ENCODE peak calls at places on chromosomes 12 and 14, in six cellular contexts. Y is IMR-90, A is transverse colon, Z is upper lobe of right lung, J is neuronal stem cell, L is AG04449. D is an unnamed sample.

GRCh38 chr14:47278233-47278842 is 397.1 kb downstream of the MDGA2 start:
- DNase-seq in Y (no peak), A (peak), Z (no peak), J (peak), L (no peak), D (no peak)

GRCh38 chr12:51980051-51980808 is 26.5 kb upstream of the TAMALIN start:
- DNase-seq in Y (peak), A (peak), Z (peak), J (peak), L (no peak), D (no peak)

GRCh38 chr12:110199360-110200123 is 75.4 kb downstream of the IFT81 start:
- DNase-seq in Y (peak), A (no peak), Z (no peak), J (no peak), L (no peak), D (no peak)

GRCh38 chr12:50351120-50352043 is 45.0 kb downstream of the FAM186A start:
- DNase-seq in Y (no peak), A (peak), Z (no peak), J (no peak), L (no peak), D (no peak)

GRCh38 chr12:8678661-8679111 is 16.1 kb upstream of the MFAP5 start:
- DNase-seq in Y (no peak), A (no peak), Z (no peak), J (no peak), L (peak), D (no peak)

GRCh38 chr12:92556141-92556540 is 146.6 kb upstream of the PLEKHG7 start:
- DNase-seq in Y (no peak), A (no peak), Z (no peak), J (no peak), L (no peak), D (no peak)

GRCh38 chr14:100955201-100955600 is 51.7 kb upstream of the RTL1 start:
- DNase-seq in Y (peak), A (no peak), Z (no peak), J (no peak), L (no peak), D (peak)

GRCh38 chr12:62834971-62835547 is 99.9 kb downstream of the PPM1H start:
- DNase-seq in Y (peak), A (no peak), Z (no peak), J (peak), L (no peak), D (no peak)

GRCh38 chr12:64124511-64125197 is 97.4 kb downstream of the KICS2 start:
- DNase-seq in Y (peak), A (no peak), Z (no peak), J (no peak), L (no peak), D (no peak)

GRCh38 chr12:127006972-127007371 is 1260.0 kb upstream of the TMEM132C start:
- DNase-seq in Y (no peak), A (no peak), Z (no peak), J (no peak), L (no peak), D (no peak)

GRCh38 chr14:99026471-99026870 is 245.5 kb downstream of the BCL11B start:
- DNase-seq in Y (no peak), A (no peak), Z (no peak), J (no peak), L (no peak), D (no peak)

GRCh38 chr14:89690139-89690538 is 264.4 kb downstream of the EFCAB11 start:
- DNase-seq in Y (no peak), A (no peak), Z (no peak), J (no peak), L (no peak), D (no peak)

GRCh38 chr14:91418387-91419043 is 895 bp upstream of the CCDC88C start:
- DNase-seq in Y (peak), A (peak), Z (peak), J (peak), L (no peak), D (no peak)

GRCh38 chr12:57765698-57766463 is 997 bp downstream of the CYP27B1 start:
- DNase-seq in Y (no peak), A (no peak), Z (no peak), J (no peak), L (no peak), D (no peak)
- H3K4me3 ChIP-seq in Y (peak), A (peak), Z (peak), J (no peak), L (peak), D (peak)

GRCh38 chr12:130871286-130872178 is at the start of gene RAN:
- DNase-seq in Y (peak), A (peak), Z (peak), J (peak), L (peak), D (peak)
- H3K4me3 ChIP-seq in Y (peak), A (peak), Z (peak), J (peak), L (peak), D (peak)

DNA sequence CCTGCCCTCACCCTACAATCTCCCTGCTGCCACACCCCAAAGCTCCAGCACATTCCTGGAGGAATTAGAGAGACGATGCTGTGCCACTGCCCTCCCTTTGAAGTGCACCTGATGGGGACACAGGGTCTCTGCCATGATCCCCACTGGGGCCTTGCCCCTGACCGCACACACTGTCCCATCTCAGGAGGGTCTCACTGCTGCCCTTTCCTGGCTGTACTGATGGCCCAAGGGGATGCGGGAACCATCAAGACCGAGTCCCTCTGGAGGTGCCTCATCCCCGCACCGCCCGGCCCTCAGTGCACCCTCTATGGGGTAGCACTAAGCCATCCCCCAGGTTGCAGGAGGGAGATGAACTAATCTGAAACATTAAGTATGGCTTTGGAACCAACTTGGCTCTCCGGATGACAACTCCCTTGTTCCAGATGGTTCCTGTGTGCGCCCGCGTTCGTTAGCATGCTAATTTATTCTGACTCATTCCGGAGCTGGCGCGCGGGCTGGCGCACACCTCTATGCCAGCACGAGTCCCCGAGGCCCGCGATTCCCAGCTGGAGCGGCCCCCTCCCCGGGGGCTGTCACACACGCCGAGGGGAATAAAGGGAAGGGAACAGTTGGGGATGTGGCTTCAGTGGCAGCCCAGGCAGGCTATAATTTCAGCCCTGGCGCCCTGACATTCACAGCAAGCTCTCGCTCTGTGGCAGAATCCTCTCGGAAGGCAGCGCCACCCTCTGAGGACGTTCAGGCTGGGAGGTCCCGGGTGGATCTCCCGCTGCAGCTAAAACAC is 34.2 kb upstream of the C14orf180 start:
- DNase-seq in Y (no peak), A (no peak), Z (peak), J (no peak), L (no peak), D (no peak)
- H3K4me3 ChIP-seq in Y (no peak), A (no peak), Z (no peak), J (no peak), L (no peak), D (no peak)

DNA sequence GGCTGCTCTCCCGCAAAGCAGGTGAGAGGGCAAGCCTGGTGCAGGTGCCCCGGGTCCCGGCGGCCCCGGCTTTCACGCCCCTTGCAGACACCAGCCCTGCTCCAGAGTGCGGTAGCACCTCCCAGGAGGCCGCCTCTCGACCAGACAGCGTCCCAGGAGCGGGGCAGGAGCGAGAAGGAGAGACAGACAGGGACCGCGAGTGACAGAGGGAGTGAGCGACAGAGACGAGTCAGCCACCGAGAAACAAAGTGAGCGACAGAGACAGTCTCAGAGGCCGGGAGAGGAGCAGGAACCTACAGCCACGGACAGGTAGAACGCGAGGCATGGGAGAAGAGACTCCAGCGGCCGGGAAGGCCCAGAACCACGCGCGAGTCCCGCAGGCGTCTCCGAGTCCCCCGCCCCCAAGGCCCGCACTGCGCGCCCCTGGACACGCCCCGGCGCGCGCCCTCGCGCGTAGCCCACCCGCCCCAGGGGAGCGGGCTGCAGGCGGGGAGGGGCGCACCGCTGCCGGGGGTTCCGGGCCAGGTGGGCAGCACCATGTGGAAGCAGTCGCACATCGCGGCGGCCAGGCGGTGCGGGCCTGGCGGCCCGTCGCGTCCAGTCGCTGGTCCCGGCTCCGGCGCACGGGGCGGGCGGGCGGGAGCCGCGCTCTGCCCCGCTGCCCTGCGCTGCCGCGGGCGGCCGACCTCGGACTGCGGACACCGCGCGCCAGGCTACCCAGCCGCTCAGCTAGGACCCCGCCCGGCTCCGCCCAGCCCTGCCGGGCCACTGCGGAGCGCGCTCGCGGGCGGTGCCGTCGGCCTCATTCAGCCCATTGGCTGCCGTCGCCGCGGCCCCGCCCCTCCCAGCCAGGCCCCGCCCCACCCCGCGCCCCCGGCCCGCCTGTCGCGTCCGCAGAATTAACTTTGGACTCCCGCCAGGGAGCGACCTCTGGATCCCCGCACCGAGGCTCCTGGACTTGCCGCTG is at the start of gene AHNAK2:
- DNase-seq in Y (peak), A (peak), Z (peak), J (peak), L (no peak), D (no peak)
- H3K4me3 ChIP-seq in Y (peak), A (peak), Z (peak), J (peak), L (peak), D (peak)

GRCh38 chr12:70467476-70467875 is 101.4 kb downstream of the KCNMB4 start:
- DNase-seq in Y (no peak), A (no peak), Z (no peak), J (no peak), L (no peak), D (no peak)

GRCh38 chr12:70468741-70469140 is 102.7 kb downstream of the KCNMB4 start:
- DNase-seq in Y (no peak), A (no peak), Z (no peak), J (no peak), L (no peak), D (no peak)

GRCh38 chr12:70466753-70467152 is 100.7 kb downstream of the KCNMB4 start:
- DNase-seq in Y (no peak), A (no peak), Z (no peak), J (no peak), L (no peak), D (no peak)

GRCh38 chr12:70469221-70469820 is 103.2 kb downstream of the KCNMB4 start:
- DNase-seq in Y (no peak), A (no peak), Z (no peak), J (no peak), L (no peak), D (no peak)

DNA sequence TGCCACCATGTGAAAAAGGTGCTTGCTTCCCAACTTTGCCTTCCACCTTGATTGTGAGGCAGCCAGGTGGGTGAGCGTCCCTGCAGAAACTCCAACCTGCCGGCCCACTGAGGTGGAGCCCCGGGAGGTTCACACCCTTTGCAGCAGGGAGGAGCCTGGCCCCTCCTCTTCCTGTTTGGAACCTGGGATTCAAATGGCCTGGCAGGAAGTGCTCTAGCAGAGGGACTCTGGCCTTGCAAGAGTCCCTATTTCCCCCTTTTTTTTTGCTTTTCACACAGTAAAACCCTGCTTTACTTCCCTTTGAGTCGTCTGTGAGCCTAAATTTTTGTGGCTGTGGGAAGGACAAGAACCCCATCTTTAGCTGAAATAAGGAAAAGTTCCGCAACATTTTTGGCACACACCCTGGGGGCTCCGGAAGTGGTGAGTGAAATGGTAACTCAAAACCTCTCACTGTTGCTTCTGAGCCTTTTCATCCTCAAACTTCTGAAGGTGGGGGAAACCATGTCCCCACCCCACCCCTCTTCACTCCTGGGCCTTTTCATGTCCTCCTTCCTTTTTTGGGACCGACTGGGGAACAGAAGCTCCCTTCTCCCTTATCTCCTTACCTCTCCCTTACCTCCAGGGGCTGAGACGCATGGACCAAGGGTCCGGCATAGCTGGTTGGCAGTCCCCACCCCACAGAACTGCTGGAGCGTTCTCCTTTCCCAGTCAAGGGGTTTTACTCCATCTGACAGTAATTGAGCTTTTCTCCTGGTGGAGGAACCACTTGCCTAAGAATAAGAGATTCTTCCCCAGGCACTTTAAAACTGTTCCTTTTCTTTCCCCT is 102.0 kb downstream of the KCNMB4 start:
- DNase-seq in Y (no peak), A (peak), Z (no peak), J (no peak), L (no peak), D (no peak)
- H3K4me3 ChIP-seq in Y (no peak), A (no peak), Z (peak), J (no peak), L (no peak), D (no peak)

GRCh38 chr14:77988966-77989365 is 181.2 kb upstream of the NRXN3 start:
- DNase-seq in Y (peak), A (no peak), Z (no peak), J (no peak), L (no peak), D (peak)
- H3K4me3 ChIP-seq in Y (no peak), A (no peak), Z (no peak), J (no peak), L (no peak), D (no peak)

GRCh38 chr12:12715459-12716150 is 1.6 kb upstream of the CDKN1B start:
- DNase-seq in Y (no peak), A (peak), Z (no peak), J (no peak), L (no peak), D (no peak)

GRCh38 chr12:12716151-12716844 is 870 bp upstream of the CDKN1B start:
- DNase-seq in Y (peak), A (no peak), Z (no peak), J (no peak), L (no peak), D (no peak)

GRCh38 chr12:12714276-12715001 is 2.7 kb upstream of the CDKN1B start:
- DNase-seq in Y (peak), A (peak), Z (peak), J (no peak), L (no peak), D (no peak)

GRCh38 chr12:12715128-12715458 is 2.1 kb upstream of the CDKN1B start:
- DNase-seq in Y (no peak), A (no peak), Z (no peak), J (no peak), L (no peak), D (no peak)

GRCh38 chr12:12713932-12714275 is 3.3 kb upstream of the CDKN1B start:
- DNase-seq in Y (no peak), A (no peak), Z (no peak), J (no peak), L (no peak), D (no peak)
- H3K4me3 ChIP-seq in Y (peak), A (peak), Z (peak), J (peak), L (peak), D (peak)

GRCh38 chr14:96745500-96746051 is 51.6 kb upstream of the VRK1 start:
- DNase-seq in Y (no peak), A (no peak), Z (no peak), J (no peak), L (no peak), D (no peak)

GRCh38 chr14:96747006-96747405 is 50.2 kb upstream of the VRK1 start:
- DNase-seq in Y (no peak), A (no peak), Z (no peak), J (no peak), L (no peak), D (no peak)

GRCh38 chr14:96748371-96748770 is 48.8 kb upstream of the VRK1 start:
- DNase-seq in Y (no peak), A (peak), Z (no peak), J (no peak), L (no peak), D (no peak)

GRCh38 chr14:96747608-96748007 is 49.6 kb upstream of the VRK1 start:
- DNase-seq in Y (no peak), A (no peak), Z (no peak), J (no peak), L (no peak), D (no peak)

DNA sequence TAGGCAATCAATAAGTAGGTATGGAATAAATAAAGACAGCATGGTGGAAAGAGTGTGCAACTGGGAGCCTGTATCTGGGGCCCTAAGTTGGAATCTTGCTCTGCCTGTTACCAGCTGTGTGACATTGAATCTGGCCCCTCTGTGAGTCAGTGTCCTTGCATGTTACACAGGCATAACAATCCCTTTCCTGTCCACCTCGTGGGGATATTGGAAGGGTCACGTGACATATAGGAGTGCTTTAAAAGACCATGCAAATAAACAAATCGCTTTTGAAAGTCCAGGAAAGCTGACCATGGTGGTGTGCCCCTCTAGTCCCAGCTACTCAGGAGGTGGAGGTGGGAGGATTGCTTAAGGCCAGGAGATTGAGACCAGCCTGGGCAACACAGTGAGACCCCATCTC is 51.1 kb upstream of the VRK1 start:
- DNase-seq in Y (no peak), A (no peak), Z (no peak), J (no peak), L (no peak), D (no peak)
- H3K4me3 ChIP-seq in Y (no peak), A (no peak), Z (no peak), J (no peak), L (no peak), D (no peak)

D was measured in BJ.